ENCODE peak calls at places on chromosomes 4 and X, in ten cellular contexts. H, L, I, M, W, A, P, Z, X and J are unnamed samples.

GRCh38 chrX:73992019-73992418 is 312.0 kb upstream of the ZCCHC13 start:
- DNase-seq in H (no peak), L (no peak), I (no peak), M (no peak), W (no peak), A (no peak), P (no peak), Z (no peak), X (no peak), J (no peak)

GRCh38 chr4:86446996-86447395 is 87.1 kb upstream of the MAPK10 start:
- DNase-seq in H (no peak), L (no peak), I (no peak), M (no peak), W (no peak), A (no peak), P (no peak), Z (no peak), X (no peak), J (no peak)

GRCh38 chr4:117692538-117692937 is 341.7 kb upstream of the NDST3 start:
- DNase-seq in H (no peak), L (no peak), I (no peak), M (no peak), W (no peak), A (no peak), P (no peak), Z (no peak), X (no peak), J (no peak)

GRCh38 chr4:159197260-159197884 is 94.5 kb downstream of the RAPGEF2 start:
- DNase-seq in H (no peak), L (no peak), I (no peak), M (no peak), W (peak; percentile 69), A (no peak), P (no peak), Z (no peak), X (no peak), J (no peak)

GRCh38 chrX:51891821-51892551 is 1.4 kb upstream of the MAGED1 start:
- DNase-seq in H (no peak), L (no peak), I (peak; percentile 81), M (no peak), W (peak; percentile 65), A (no peak), P (peak; percentile 57), Z (no peak), X (peak; percentile 18), J (peak; percentile 25)

GRCh38 chrX:56994375-56995270 is 718 bp downstream of the SPIN3 start:
- DNase-seq in H (no peak), L (no peak), I (peak; percentile 1), M (no peak), W (peak; percentile 8), A (no peak), P (no peak), Z (no peak), X (peak; percentile 15), J (peak; percentile 1)

GRCh38 chrX:55057691-55058249 is 17.1 kb upstream of the PAGE2B start:
- DNase-seq in H (peak; percentile 25), L (peak; percentile 39), I (peak; percentile 12), M (no peak), W (peak; percentile 60), A (peak; percentile 1), P (peak; percentile 62), Z (peak; percentile 27), X (peak; percentile 5), J (peak; percentile 54)

GRCh38 chr4:54281060-54281781 is 52.1 kb downstream of the PDGFRA start:
- DNase-seq in H (no peak), L (no peak), I (peak; percentile 98), M (no peak), W (no peak), A (no peak), P (peak; percentile 98), Z (no peak), X (no peak), J (peak; percentile 97)

GRCh38 chrX:138067415-138067814 is 501.5 kb downstream of the ZIC3 start:
- DNase-seq in H (no peak), L (no peak), I (no peak), M (no peak), W (no peak), A (no peak), P (no peak), Z (no peak), X (no peak), J (no peak)

GRCh38 chrX:18210470-18210869 is 10.2 kb downstream of the BEND2 start:
- DNase-seq in H (no peak), L (no peak), I (peak; percentile 2), M (no peak), W (peak; percentile 1), A (no peak), P (peak; percentile 2), Z (no peak), X (no peak), J (peak; percentile 10)

GRCh38 chrX:154534526-154535322 is 11.9 kb downstream of the G6PD start:
- DNase-seq in H (peak; percentile 87), L (peak; percentile 84), I (peak; percentile 70), M (peak; percentile 85), W (peak; percentile 85), A (peak; percentile 66), P (peak; percentile 85), Z (peak; percentile 90), X (peak; percentile 92), J (peak; percentile 84)

GRCh38 chr4:2354127-2354526 is 64.3 kb downstream of the ZFYVE28 start:
- DNase-seq in H (no peak), L (no peak), I (no peak), M (no peak), W (no peak), A (no peak), P (peak; percentile 14), Z (no peak), X (no peak), J (peak; percentile 17)

GRCh38 chr4:43763029-43763610 is 685.5 kb downstream of the KCTD8 start:
- DNase-seq in H (peak; percentile 5), L (no peak), I (peak; percentile 31), M (peak; percentile 22), W (peak; percentile 7), A (no peak), P (no peak), Z (no peak), X (no peak), J (no peak)

GRCh38 chr4:56804551-56804950 is 16.9 kb downstream of the SPINK2 start:
- DNase-seq in H (no peak), L (peak; percentile 58), I (peak; percentile 92), M (no peak), W (no peak), A (no peak), P (peak; percentile 48), Z (no peak), X (peak; percentile 24), J (no peak)